ENCODE peak calls at places on chromosomes 13 and 19, in ten cellular contexts. G, V, H, X, O, M, B, D, S and I are unnamed samples.

GRCh38 chr13:96091164-96091931 is 1.4 kb downstream of the HS6ST3 start:
- DNase-seq in G (peak), V (no peak), H (no peak), X (peak), O (peak), M (no peak), B (no peak), D (no peak), S (no peak), I (peak)

GRCh38 chr13:108426893-108427292 is 157.4 kb downstream of the TNFSF13B start:
- DNase-seq in G (no peak), V (no peak), H (no peak), X (no peak), O (no peak), M (no peak), B (no peak), D (no peak), S (no peak), I (no peak)

GRCh38 chr19:10230155-10230903 is 802 bp downstream of the S1PR2 start:
- DNase-seq in G (no peak), V (no peak), H (peak), X (peak), O (peak), M (peak), B (no peak), D (peak), S (no peak), I (peak)

GRCh38 chr19:42207767-42208259 is 9.7 kb downstream of the DEDD2 start:
- DNase-seq in G (no peak), V (peak), H (no peak), X (no peak), O (no peak), M (no peak), B (no peak), D (no peak), S (no peak), I (no peak)

GRCh38 chr13:50672025-50672424 is 171.5 kb downstream of the DLEU7 start:
- DNase-seq in G (no peak), V (no peak), H (no peak), X (no peak), O (no peak), M (no peak), B (no peak), D (no peak), S (no peak), I (no peak)

GRCh38 chr13:114068723-114069322 is 63.6 kb downstream of the RASA3 start:
- DNase-seq in G (no peak), V (no peak), H (no peak), X (no peak), O (no peak), M (no peak), B (no peak), D (no peak), S (no peak), I (no peak)

GRCh38 chr19:18899624-18900560 is 3.9 kb upstream of the CERS1 start:
- DNase-seq in G (no peak), V (no peak), H (no peak), X (no peak), O (no peak), M (no peak), B (no peak), D (no peak), S (no peak), I (no peak)

GRCh38 chr13:26051231-26052135 is at the start of gene SHISA2:
- DNase-seq in G (peak), V (peak), H (no peak), X (peak), O (peak), M (no peak), B (peak), D (no peak), S (no peak), I (peak)

GRCh38 chr13:33251131-33251629 is 34.4 kb downstream of the STARD13 start:
- DNase-seq in G (no peak), V (peak), H (no peak), X (no peak), O (no peak), M (no peak), B (no peak), D (no peak), S (no peak), I (no peak)

GRCh38 chr13:38990693-38991092 is at the start of gene STOML3:
- DNase-seq in G (no peak), V (no peak), H (no peak), X (no peak), O (no peak), M (no peak), B (no peak), D (no peak), S (no peak), I (no peak)

GRCh38 chr13:35379663-35380062 is 96.8 kb downstream of the MAB21L1 start:
- DNase-seq in G (no peak), V (no peak), H (no peak), X (no peak), O (no peak), M (no peak), B (no peak), D (no peak), S (no peak), I (no peak)

GRCh38 chr13:60642552-60642951 is 245.5 kb downstream of the TDRD3 start:
- DNase-seq in G (no peak), V (no peak), H (no peak), X (no peak), O (no peak), M (no peak), B (no peak), D (no peak), S (no peak), I (no peak)